ENCODE peak calls at places on chromosomes 16 and 17, in nine cellular contexts. G is pancreas, I is fibroblast of pulmonary artery, C is body of pancreas, N is mucosa of descending colon, W is AG09309, O is GM12864, K is psoas muscle, B is A549. X is an unnamed sample.

GRCh38 chr16:24499193-24499814 is 40.1 kb upstream of the RBBP6 start:
- DNase-seq in C (peak; percentile 20), K (no peak), W (no peak), G (no peak), I (peak; percentile 29), O (no peak), B (peak; percentile 50), N (peak; percentile 50), X (peak; percentile 53)

GRCh38 chr16:86458457-86458777 is 51.9 kb upstream of the FOXF1 start:
- DNase-seq in C (no peak), K (no peak), W (no peak), G (no peak), O (no peak), N (no peak), I (no peak), B (no peak), X (no peak)

GRCh38 chr17:9760336-9760735 is 31.1 kb downstream of the DHRS7C start:
- DNase-seq in W (no peak), G (no peak), C (no peak), I (no peak), N (no peak), B (no peak), O (no peak), K (no peak), X (peak; percentile 19)

GRCh38 chr17:43619696-43620095 is 42.0 kb downstream of the MEOX1 start:
- DNase-seq in K (no peak), I (no peak), O (no peak), W (no peak), C (no peak), B (no peak), N (no peak), G (no peak), X (no peak)

GRCh38 chr16:30065943-30066881 is 652 bp downstream of the ALDOA start:
- DNase-seq in K (no peak), B (no peak), W (no peak), O (no peak), C (peak; percentile 59), I (peak; percentile 72), N (peak; percentile 39), G (peak; percentile 57), X (peak; percentile 66)

GRCh38 chr16:79211581-79211980 is 389.0 kb downstream of the MAF start:
- DNase-seq in N (no peak), W (no peak), G (no peak), I (no peak), O (no peak), C (no peak), B (no peak), K (peak; percentile 56), X (no peak)

GRCh38 chr16:2753523-2754020 is 1.1 kb downstream of the SRRM2 start:
- DNase-seq in C (no peak), I (no peak), K (no peak), O (no peak), N (no peak), W (no peak), G (no peak), B (no peak), X (no peak)

GRCh38 chr17:78890111-78890897 is 12.7 kb downstream of the CEP295NL start:
- DNase-seq in I (no peak), K (peak; percentile 71), B (no peak), N (peak; percentile 53), C (no peak), O (peak; percentile 87), W (no peak), G (no peak), X (no peak)

GRCh38 chr16:86446279-86446678 is 64.0 kb upstream of the FOXF1 start:
- DNase-seq in G (no peak), C (no peak), O (no peak), B (no peak), I (no peak), W (no peak), N (no peak), K (no peak), X (no peak)

GRCh38 chr16:14196539-14196938 is 125.4 kb downstream of the MRTFB start:
- DNase-seq in K (no peak), I (peak; percentile 52), W (no peak), O (no peak), G (no peak), N (no peak), C (no peak), B (no peak), X (no peak)

GRCh38 chr17:80637286-80637703 is 92.7 kb downstream of the RPTOR start:
- DNase-seq in I (no peak), O (no peak), G (no peak), W (no peak), C (no peak), B (no peak), N (no peak), K (peak; percentile 34), X (peak; percentile 11)

GRCh38 chr17:48110722-48111121 is 3.2 kb downstream of the SNX11 start:
- DNase-seq in W (no peak), K (no peak), O (no peak), G (no peak), C (no peak), B (no peak), N (no peak), I (no peak), X (no peak)

GRCh38 chr16:27489421-27489820 is 60.3 kb downstream of the GTF3C1 start:
- DNase-seq in C (no peak), O (no peak), N (no peak), K (no peak), G (no peak), I (no peak), B (no peak), W (no peak), X (no peak)

GRCh38 chr17:65561394-65562205 is at the start of gene AXIN2:
- DNase-seq in B (peak; percentile 99), W (peak; percentile 38), C (peak; percentile 93), G (peak; percentile 91), O (no peak), I (peak; percentile 93), K (peak; percentile 95), N (peak; percentile 93), X (peak; percentile 87)
- TF ChIP-seq CTCF in B (no peak), W (no peak), C (peak; percentile 58), G (no peak), O (peak; percentile 36), I (no peak), K (no peak), N (no peak), X (peak; percentile 20)

GRCh38 chr17:7929158-7930029 is at the start of gene KCNAB3:
- DNase-seq in C (peak; percentile 30), K (no peak), W (no peak), I (peak; percentile 73), N (peak; percentile 45), G (no peak), O (peak; percentile 45), B (peak; percentile 31), X (peak; percentile 87)
- H3K4me3 ChIP-seq in C (no peak within 1 kb of the TSS), K (peak within 1 kb of the TSS; percentile 72), W (peak within 1 kb of the TSS; percentile 43), I (peak within 1 kb of the TSS; percentile 54), N (no peak within 1 kb of the TSS), G (no peak within 1 kb of the TSS), O (peak within 1 kb of the TSS; percentile 17), B (no peak within 1 kb of the TSS), X (peak within 1 kb of the TSS; percentile 36)

GRCh38 chr17:81909231-81909630 is 2.0 kb downstream of the PCYT2 start:
- DNase-seq in W (no peak), B (no peak), O (no peak), N (no peak), G (no peak), C (no peak), I (no peak), K (no peak), X (no peak)

GRCh38 chr17:81905993-81906392 is 4.0 kb downstream of the NPB start:
- DNase-seq in B (no peak), W (no peak), I (no peak), C (no peak), O (no peak), K (no peak), N (no peak), G (no peak), X (no peak)

GRCh38 chr17:81908793-81909192 is 2.4 kb downstream of the PCYT2 start:
- DNase-seq in B (no peak), I (no peak), C (no peak), G (no peak), W (no peak), N (no peak), K (no peak), O (no peak), X (no peak)

GRCh38 chr17:81906476-81907218 is 4.6 kb downstream of the PCYT2 start:
- DNase-seq in G (no peak), K (no peak), W (no peak), I (no peak), B (no peak), C (no peak), O (no peak), N (no peak), X (no peak)

DNA sequence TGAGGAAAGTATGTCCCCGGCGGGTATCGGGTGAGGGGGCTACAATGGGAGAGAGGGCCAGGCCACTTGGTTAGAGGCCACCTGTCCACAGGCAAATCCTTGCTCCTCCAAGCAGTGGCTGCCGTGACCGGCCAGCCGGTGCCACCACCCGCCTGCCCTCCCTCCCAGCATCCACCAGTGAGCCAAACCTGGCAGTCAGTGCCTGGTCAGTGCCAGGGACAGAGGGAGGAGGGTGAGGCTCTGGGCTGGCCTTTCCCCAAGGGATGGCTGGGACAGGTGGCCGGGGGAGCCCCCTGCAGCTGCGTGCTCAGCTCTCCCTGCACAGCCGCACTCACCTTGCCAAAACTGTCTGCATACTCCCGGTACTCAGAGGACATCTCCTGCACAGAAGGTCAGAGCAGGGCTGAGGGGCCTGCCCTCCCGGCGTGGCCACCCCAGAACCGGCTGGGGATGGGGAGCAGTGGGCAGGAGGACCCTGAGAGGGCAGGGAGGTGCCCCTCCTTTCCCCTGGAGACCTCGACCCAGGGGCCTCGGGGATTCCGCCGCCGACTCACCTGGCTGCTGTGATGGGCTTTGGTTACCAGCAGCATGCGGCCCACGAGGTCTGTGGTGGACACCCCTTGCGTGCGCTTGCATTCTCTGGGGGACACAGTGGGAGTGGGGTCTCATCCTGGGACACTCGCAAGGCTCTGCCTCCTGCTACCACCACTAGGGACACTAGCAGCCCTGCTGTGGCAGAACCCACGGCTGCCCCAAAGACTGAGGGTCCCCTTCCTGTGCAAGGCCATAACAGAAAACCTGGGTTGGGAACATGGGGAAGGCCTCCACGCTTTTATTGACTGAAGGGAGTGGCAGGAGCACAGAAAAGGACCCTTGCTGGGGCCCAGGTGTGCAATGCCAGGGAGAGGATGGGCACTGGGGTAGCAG is 3.7 kb downstream of the PCYT2 start:
- DNase-seq in O (no peak), G (no peak), N (no peak), W (no peak), C (no peak), I (no peak), K (peak; percentile 89), B (no peak), X (no peak)
- TF ChIP-seq CTCF in O (peak; percentile 5), G (no peak), N (no peak), W (no peak), C (no peak), I (no peak), K (no peak), B (no peak), X (no peak)

GRCh38 chr16:10918294-10919002 is 23.8 kb downstream of the DEXI start:
- DNase-seq in N (peak; percentile 98), I (peak; percentile 97), C (peak; percentile 96), B (peak; percentile 82), K (peak; percentile 94), G (peak; percentile 86), W (peak; percentile 72), O (peak; percentile 90), X (peak; percentile 94)
- H3K4me3 ChIP-seq in N (no peak overlapping the region), I (no peak overlapping the region), C (no peak overlapping the region), B (no peak overlapping the region), K (peak overlapping the region; percentile 9), G (no peak overlapping the region), W (no peak overlapping the region), O (no peak overlapping the region), X (no peak overlapping the region)

GRCh38 chr17:57432507-57433277 is 176.4 kb downstream of the MSI2 start:
- DNase-seq in N (no peak), G (no peak), I (no peak), O (no peak), C (no peak), K (no peak), W (no peak), B (no peak), X (no peak)
- TF ChIP-seq CTCF in N (no peak), G (no peak), I (no peak), O (no peak), C (no peak), K (no peak), W (no peak), B (no peak), X (no peak)

X was measured in epithelial cell of esophagus.